ENCODE peak calls at places on chromosomes 12 and 14, in eight cellular contexts. Y, O, G, M, L, J, C and V are unnamed samples.

GRCh38 chr14:65482769-65483438 is 70.4 kb downstream of the FUT8 start:
- DNase-seq in Y (no peak), L (no peak), C (no peak), J (no peak), G (no peak), O (no peak), M (no peak), V (no peak)

GRCh38 chr12:47184813-47185212 is 105.1 kb upstream of the AMIGO2 start:
- DNase-seq in C (no peak), L (no peak), M (no peak), O (no peak), G (no peak), J (no peak), Y (no peak), V (no peak)

GRCh38 chr14:61631044-61631692 is 64.1 kb upstream of the HIF1A start:
- DNase-seq in Y (no peak), G (no peak), J (no peak), C (no peak), L (no peak), O (no peak), M (no peak), V (no peak)

GRCh38 chr12:40691913-40692616 is at the start of gene CNTN1:
- DNase-seq in O (peak), M (peak), Y (peak), L (peak), G (peak), J (no peak), C (peak), V (no peak)

GRCh38 chr14:102539544-102540309 is 30.2 kb upstream of the ANKRD9 start:
- DNase-seq in M (no peak), L (peak), Y (no peak), C (peak), J (no peak), G (peak), O (no peak), V (no peak)

GRCh38 chr14:101120636-101121398 is 217.3 kb upstream of the RTL1 start:
- DNase-seq in O (peak), M (no peak), L (peak), C (no peak), G (peak), Y (peak), J (peak), V (peak)

GRCh38 chr12:67482751-67483661 is 165.5 kb upstream of the DYRK2 start:
- DNase-seq in C (no peak), O (no peak), M (no peak), L (peak), Y (no peak), G (peak), J (peak), V (peak)

GRCh38 chr12:130073721-130074120 is 88.5 kb upstream of the FZD10 start:
- DNase-seq in M (no peak), J (no peak), C (no peak), Y (no peak), L (no peak), O (no peak), G (no peak), V (no peak)

GRCh38 chr12:116718578-116719454 is 19.1 kb downstream of the SPRING1 start:
- DNase-seq in L (peak), C (no peak), Y (no peak), J (no peak), G (no peak), O (no peak), M (no peak), V (peak)

GRCh38 chr12:51475543-51475942 is 50.9 kb downstream of the SLC4A8 start:
- DNase-seq in Y (no peak), L (peak), J (no peak), G (no peak), C (no peak), O (no peak), M (no peak), V (no peak)

GRCh38 chr12:54463484-54463883 is 9.9 kb downstream of the GTSF1 start:
- DNase-seq in L (no peak), M (no peak), Y (no peak), O (no peak), J (no peak), G (no peak), C (no peak), V (no peak)

GRCh38 chr12:40663781-40664180 is 28.5 kb upstream of the CNTN1 start:
- DNase-seq in Y (no peak), G (no peak), M (no peak), O (no peak), J (no peak), C (no peak), L (no peak), V (no peak)

GRCh38 chr12:120267736-120268135 is 2.2 kb upstream of the PXN start:
- DNase-seq in Y (no peak), G (no peak), M (no peak), L (no peak), C (no peak), J (no peak), O (no peak), V (no peak)

GRCh38 chr14:32588448-32589320 is 259.6 kb downstream of the AKAP6 start:
- DNase-seq in Y (no peak), C (peak), J (no peak), O (no peak), G (no peak), L (peak), M (peak), V (no peak)

GRCh38 chr12:45913631-45914030 is 76.7 kb downstream of the SCAF11 start:
- DNase-seq in J (no peak), C (no peak), L (no peak), M (no peak), Y (no peak), O (no peak), G (no peak), V (no peak)

GRCh38 chr12:125228519-125229260 is 163.5 kb downstream of the AACS start:
- DNase-seq in C (peak), Y (no peak), G (no peak), J (no peak), O (no peak), L (no peak), M (no peak), V (no peak)

GRCh38 chr14:30610719-30611388 is 11.3 kb upstream of the SCFD1 start:
- DNase-seq in J (no peak), Y (no peak), M (peak), O (no peak), G (peak), L (peak), C (peak), V (no peak)

GRCh38 chr14:101457177-101457935 is 103.9 kb upstream of the DIO3 start:
- DNase-seq in L (no peak), C (no peak), G (no peak), M (no peak), Y (no peak), O (no peak), J (no peak), V (no peak)

GRCh38 chr12:119988440-119988787 is 622 bp upstream of the BICDL1 start:
- DNase-seq in Y (no peak), O (no peak), L (peak), G (no peak), J (no peak), M (no peak), C (no peak), V (no peak)

GRCh38 chr14:23114669-23115491 is 4.2 kb downstream of the CEBPE start:
- DNase-seq in O (no peak), G (peak), J (no peak), Y (no peak), M (peak), C (peak), L (peak), V (peak)

GRCh38 chr14:92041203-92041602 is 1.3 kb upstream of the TRIP11 start:
- DNase-seq in G (no peak), O (no peak), Y (no peak), C (no peak), L (no peak), M (no peak), J (no peak), V (no peak)

GRCh38 chr14:72665259-72665658 is 228.6 kb downstream of the DPF3 start:
- DNase-seq in C (no peak), L (peak), O (no peak), Y (no peak), J (no peak), G (no peak), M (peak), V (no peak)

GRCh38 chr12:80714846-80715245 is 1.9 kb upstream of the MYF5 start:
- DNase-seq in Y (no peak), L (no peak), M (no peak), C (no peak), J (no peak), G (no peak), O (no peak), V (no peak)

GRCh38 chr14:78970677-78971076 is 800.5 kb downstream of the NRXN3 start:
- DNase-seq in L (peak), C (no peak), M (no peak), G (no peak), O (no peak), Y (no peak), J (no peak), V (no peak)

GRCh38 chr12:79378496-79378895 is 312.3 kb downstream of the PAWR start:
- DNase-seq in M (no peak), C (no peak), O (no peak), G (no peak), J (no peak), L (peak), Y (no peak), V (no peak)
- H3K27ac ChIP-seq in M (no peak), C (no peak), O (no peak), G (no peak), J (no peak), L (no peak), Y (no peak), V (no peak)

GRCh38 chr14:58367296-58367695 is 28.4 kb upstream of the TOMM20L start:
- DNase-seq in O (no peak), L (no peak), Y (no peak), M (no peak), J (no peak), G (no peak), C (no peak), V (no peak)

GRCh38 chr14:58362798-58363412 is 32.8 kb upstream of the TOMM20L start:
- DNase-seq in O (no peak), L (peak), M (peak), C (peak), J (no peak), G (no peak), Y (no peak), V (no peak)
- TF ChIP-seq CTCF in O (no peak), L (no peak), M (peak), C (peak), J (no peak), G (peak), Y (no peak), V (no peak)

DNA sequence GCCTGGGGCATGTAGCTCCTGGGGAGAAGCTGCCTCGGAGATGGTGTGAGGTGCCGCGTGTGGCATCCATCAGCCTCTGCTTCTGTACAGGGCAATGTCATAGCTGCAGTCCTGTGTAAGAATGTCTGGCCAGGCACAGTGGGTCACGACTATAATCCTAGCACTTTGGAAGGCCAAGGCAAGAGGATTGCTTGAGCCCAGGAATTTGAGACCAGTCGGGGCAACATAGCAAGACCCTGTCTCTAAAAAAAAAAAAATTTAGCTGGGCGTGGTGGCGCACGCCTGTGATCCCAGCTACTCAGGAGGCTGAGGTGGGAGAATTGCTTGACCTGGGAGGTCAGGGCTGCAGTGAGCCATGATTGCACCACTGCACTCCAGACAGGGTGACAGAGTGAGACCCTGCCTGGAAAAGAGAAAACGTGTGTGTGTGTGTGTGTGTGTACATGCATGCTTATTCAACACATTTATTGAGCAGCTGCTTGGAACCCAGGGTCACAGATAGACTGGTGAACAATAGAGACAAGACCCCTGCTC is 24.1 kb downstream of the RHOF start:
- DNase-seq in O (no peak), J (no peak), C (no peak), Y (no peak), M (no peak), L (no peak), G (no peak), V (no peak)
- H3K27ac ChIP-seq in O (no peak), J (no peak), C (no peak), Y (no peak), M (no peak), L (no peak), G (no peak), V (no peak)

GRCh38 chr14:106691601-106692291 is 1165.4 kb downstream of the TMEM121 start:
- DNase-seq in C (peak), L (no peak), Y (peak), M (no peak), O (no peak), J (peak), G (peak), V (no peak)
- TF ChIP-seq CTCF in C (peak), L (peak), Y (no peak), M (peak), O (no peak), J (peak), G (no peak), V (no peak)

GRCh38 chr12:93785262-93786010 is 108.3 kb downstream of the CRADD start:
- DNase-seq in L (peak), Y (no peak), O (peak), M (peak), G (peak), C (peak), J (no peak), V (peak)
- H3K27ac ChIP-seq in L (peak), Y (peak), O (peak), M (peak), G (peak), C (peak), J (no peak), V (peak)